ENCODE peak calls at places on chromosomes 16 and 17, in five cellular contexts. One of them, this sample, is unnamed. For H3K36me3, the result is how much of the 10 kb centered on the place peaks cover.

GRCh38 chr17:58120195-58120822 is 27.9 kb upstream of the OR4D1 start:
- DNase-seq in aorta: no peak
- DNase-seq in OCI-LY7: peak
- DNase-seq in ascending aorta: no peak
- DNase-seq in Karpas-422: peak
- DNase-seq in this sample: peak

GRCh38 chr17:79777166-79777843 is 643 bp upstream of the CBX2 start:
- DNase-seq in aorta: peak
- DNase-seq in OCI-LY7: peak
- DNase-seq in ascending aorta: no peak
- DNase-seq in Karpas-422: peak
- DNase-seq in this sample: no peak

GRCh38 chr16:84943620-84944019 is 67.7 kb downstream of the ZDHHC7 start:
- DNase-seq in aorta: peak
- DNase-seq in OCI-LY7: no peak
- DNase-seq in ascending aorta: no peak
- DNase-seq in Karpas-422: no peak
- DNase-seq in this sample: no peak

GRCh38 chr16:28180660-28181556 is 30.9 kb downstream of the XPO6 start:
- DNase-seq in aorta: no peak
- DNase-seq in OCI-LY7: no peak
- DNase-seq in ascending aorta: no peak
- DNase-seq in Karpas-422: no peak
- DNase-seq in this sample: no peak

GRCh38 chr17:80109713-80110446 is 8.5 kb downstream of the GAA start:
- DNase-seq in aorta: no peak
- DNase-seq in OCI-LY7: no peak
- DNase-seq in ascending aorta: no peak
- DNase-seq in Karpas-422: peak
- DNase-seq in this sample: no peak

GRCh38 chr17:15258113-15258512 is 7.0 kb downstream of the PMP22 start:
- DNase-seq in aorta: no peak
- DNase-seq in OCI-LY7: no peak
- DNase-seq in ascending aorta: no peak
- DNase-seq in Karpas-422: no peak
- DNase-seq in this sample: no peak

GRCh38 chr17:77493901-77494663 is 353.3 kb downstream of the SEC14L1 start:
- DNase-seq in aorta: no peak
- DNase-seq in OCI-LY7: no peak
- DNase-seq in ascending aorta: no peak
- DNase-seq in Karpas-422: no peak
- DNase-seq in this sample: no peak

GRCh38 chr16:68235882-68236803 is at the start of gene ESRP2:
- DNase-seq in aorta: peak
- DNase-seq in OCI-LY7: no peak
- DNase-seq in ascending aorta: no peak
- DNase-seq in Karpas-422: no peak
- DNase-seq in this sample: no peak

GRCh38 chr16:27708651-27709050 is 158.7 kb downstream of the KATNIP start:
- DNase-seq in aorta: no peak
- DNase-seq in OCI-LY7: no peak
- DNase-seq in ascending aorta: no peak
- DNase-seq in Karpas-422: no peak
- DNase-seq in this sample: no peak

GRCh38 chr16:12393208-12393607 is 410.5 kb downstream of the CPPED1 start:
- DNase-seq in aorta: no peak
- DNase-seq in OCI-LY7: no peak
- DNase-seq in ascending aorta: no peak
- DNase-seq in Karpas-422: no peak
- DNase-seq in this sample: no peak
- H3K27ac ChIP-seq in aorta: no peak
- H3K27ac ChIP-seq in OCI-LY7: no peak
- H3K27ac ChIP-seq in ascending aorta: no peak
- H3K27ac ChIP-seq in Karpas-422: no peak
- H3K27ac ChIP-seq in this sample: no peak

GRCh38 chr16:87845807-87846619 is 23.3 kb downstream of the SLC7A5 start:
- DNase-seq in aorta: no peak
- DNase-seq in OCI-LY7: no peak
- DNase-seq in ascending aorta: no peak
- DNase-seq in Karpas-422: no peak
- DNase-seq in this sample: no peak

GRCh38 chr16:87848676-87849345 is 20.5 kb downstream of the SLC7A5 start:
- DNase-seq in aorta: no peak
- DNase-seq in OCI-LY7: no peak
- DNase-seq in ascending aorta: no peak
- DNase-seq in Karpas-422: no peak
- DNase-seq in this sample: no peak

GRCh38 chr16:87846705-87847466 is 22.4 kb downstream of the SLC7A5 start:
- DNase-seq in aorta: no peak
- DNase-seq in OCI-LY7: no peak
- DNase-seq in ascending aorta: no peak
- DNase-seq in Karpas-422: no peak
- DNase-seq in this sample: no peak

GRCh38 chr16:87847785-87848675 is 21.3 kb downstream of the SLC7A5 start:
- DNase-seq in aorta: no peak
- DNase-seq in OCI-LY7: no peak
- DNase-seq in ascending aorta: no peak
- DNase-seq in Karpas-422: no peak
- DNase-seq in this sample: no peak

DNA sequence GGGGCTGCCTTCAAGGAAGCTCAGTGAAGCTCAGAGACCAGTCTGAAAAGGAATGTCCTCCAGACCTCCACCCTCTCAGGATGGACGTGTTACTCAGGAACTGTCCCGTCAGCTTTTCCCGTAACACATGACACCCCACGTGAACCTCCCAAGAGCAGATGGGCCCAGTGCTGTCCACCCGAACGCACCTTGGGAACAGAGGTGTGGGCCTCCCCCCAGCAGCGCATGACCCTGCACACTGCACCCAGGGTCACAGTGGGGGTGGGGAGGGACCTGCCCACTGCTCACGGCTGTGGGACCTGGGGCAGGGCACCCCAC is 21.9 kb downstream of the SLC7A5 start:
- DNase-seq in aorta: no peak
- DNase-seq in OCI-LY7: no peak
- DNase-seq in ascending aorta: no peak
- DNase-seq in Karpas-422: no peak
- DNase-seq in this sample: no peak
- H3K36me3 ChIP-seq in aorta: under half
- H3K36me3 ChIP-seq in OCI-LY7: half or more
- H3K36me3 ChIP-seq in ascending aorta: under half
- H3K36me3 ChIP-seq in Karpas-422: half or more
- H3K36me3 ChIP-seq in this sample: half or more

GRCh38 chr17:50203086-50203485 is 1.7 kb upstream of the COL1A1 start:
- DNase-seq in aorta: peak
- DNase-seq in OCI-LY7: no peak
- DNase-seq in ascending aorta: no peak
- DNase-seq in Karpas-422: no peak
- DNase-seq in this sample: no peak
- H3K4me3 ChIP-seq in aorta: no peak
- H3K4me3 ChIP-seq in OCI-LY7: no peak
- H3K4me3 ChIP-seq in ascending aorta: no peak
- H3K4me3 ChIP-seq in Karpas-422: no peak
- H3K4me3 ChIP-seq in this sample: no peak

DNA sequence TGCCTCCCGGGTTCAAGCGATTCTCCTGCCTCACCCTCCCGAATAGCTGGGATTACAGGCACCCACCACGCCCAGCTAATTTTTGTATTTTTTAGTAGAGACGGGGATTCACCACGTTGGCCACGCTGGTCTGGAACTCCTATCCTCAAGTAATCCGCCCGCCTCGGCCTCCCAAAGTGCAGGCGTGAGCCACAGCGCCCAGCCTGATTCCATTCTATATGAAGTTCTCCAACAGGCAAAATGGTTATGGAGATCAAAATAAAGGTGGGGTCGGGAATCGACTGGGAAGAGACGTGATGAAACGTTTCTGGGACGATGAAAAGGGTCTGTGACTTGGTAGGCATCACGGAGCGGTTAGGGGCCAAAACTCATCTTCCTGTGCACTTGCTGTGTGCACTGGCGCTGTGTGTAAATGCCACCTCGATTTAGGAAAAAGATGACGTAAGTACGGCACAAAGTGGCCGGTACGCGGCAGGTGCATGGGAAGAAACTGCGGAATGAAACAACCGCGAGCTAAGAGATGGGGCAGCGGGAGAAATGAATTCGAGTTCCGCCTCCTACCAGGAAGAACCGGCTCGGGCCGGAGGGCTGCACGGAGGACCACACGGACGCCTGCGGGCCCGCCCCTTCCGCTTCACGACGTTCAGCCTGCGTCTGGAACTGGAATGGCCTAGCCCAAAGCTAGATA is 1.6 kb downstream of the TP53 start:
- DNase-seq in aorta: peak
- DNase-seq in OCI-LY7: peak
- DNase-seq in ascending aorta: peak
- DNase-seq in Karpas-422: peak
- DNase-seq in this sample: peak
- H3K27ac ChIP-seq in aorta: peak
- H3K27ac ChIP-seq in OCI-LY7: peak
- H3K27ac ChIP-seq in ascending aorta: peak
- H3K27ac ChIP-seq in Karpas-422: peak
- H3K27ac ChIP-seq in this sample: peak

GRCh38 chr16:87003414-87003755 is 313.8 kb downstream of the C16orf95 start:
- DNase-seq in aorta: no peak
- DNase-seq in OCI-LY7: no peak
- DNase-seq in ascending aorta: no peak
- DNase-seq in Karpas-422: no peak
- DNase-seq in this sample: no peak
- H3K36me3 ChIP-seq in aorta: under half
- H3K36me3 ChIP-seq in OCI-LY7: under half
- H3K36me3 ChIP-seq in ascending aorta: under half
- H3K36me3 ChIP-seq in Karpas-422: under half
- H3K36me3 ChIP-seq in this sample: under half

GRCh38 chr16:56369202-56369601 is 56.1 kb downstream of the AMFR start:
- DNase-seq in aorta: no peak
- DNase-seq in OCI-LY7: no peak
- DNase-seq in ascending aorta: no peak
- DNase-seq in Karpas-422: no peak
- DNase-seq in this sample: no peak
- H3K4me3 ChIP-seq in aorta: no peak
- H3K4me3 ChIP-seq in OCI-LY7: no peak
- H3K4me3 ChIP-seq in ascending aorta: no peak
- H3K4me3 ChIP-seq in Karpas-422: no peak
- H3K4me3 ChIP-seq in this sample: no peak

GRCh38 chr17:82078433-82078832 is 12.8 kb upstream of the DUS1L start:
- DNase-seq in aorta: no peak
- DNase-seq in OCI-LY7: no peak
- DNase-seq in ascending aorta: no peak
- DNase-seq in Karpas-422: no peak
- DNase-seq in this sample: no peak

GRCh38 chr17:82076785-82077591 is 11.4 kb upstream of the DUS1L start:
- DNase-seq in aorta: no peak
- DNase-seq in OCI-LY7: no peak
- DNase-seq in ascending aorta: no peak
- DNase-seq in Karpas-422: no peak
- DNase-seq in this sample: no peak

GRCh38 chr17:82077617-82078358 is 12.2 kb upstream of the DUS1L start:
- DNase-seq in aorta: no peak
- DNase-seq in OCI-LY7: no peak
- DNase-seq in ascending aorta: no peak
- DNase-seq in Karpas-422: no peak
- DNase-seq in this sample: no peak

GRCh38 chr17:82073446-82073845 is 7.8 kb upstream of the DUS1L start:
- DNase-seq in aorta: no peak
- DNase-seq in OCI-LY7: no peak
- DNase-seq in ascending aorta: no peak
- DNase-seq in Karpas-422: no peak
- DNase-seq in this sample: no peak

GRCh38 chr17:82076018-82076784 is 10.6 kb upstream of the DUS1L start:
- DNase-seq in aorta: no peak
- DNase-seq in OCI-LY7: no peak
- DNase-seq in ascending aorta: no peak
- DNase-seq in Karpas-422: peak
- DNase-seq in this sample: no peak
- H3K27ac ChIP-seq in aorta: no peak
- H3K27ac ChIP-seq in OCI-LY7: peak
- H3K27ac ChIP-seq in ascending aorta: no peak
- H3K27ac ChIP-seq in Karpas-422: no peak
- H3K27ac ChIP-seq in this sample: peak

GRCh38 chr16:51119576-51120288 is 31.3 kb downstream of the SALL1 start:
- DNase-seq in aorta: no peak
- DNase-seq in OCI-LY7: no peak
- DNase-seq in ascending aorta: no peak
- DNase-seq in Karpas-422: no peak
- DNase-seq in this sample: no peak
- H3K36me3 ChIP-seq in aorta: under half
- H3K36me3 ChIP-seq in OCI-LY7: under half
- H3K36me3 ChIP-seq in ascending aorta: under half
- H3K36me3 ChIP-seq in Karpas-422: under half
- H3K36me3 ChIP-seq in this sample: under half

GRCh38 chr16:16992986-16993783 is 477.6 kb downstream of the XYLT1 start:
- DNase-seq in aorta: no peak
- DNase-seq in OCI-LY7: peak
- DNase-seq in ascending aorta: no peak
- DNase-seq in Karpas-422: no peak
- DNase-seq in this sample: no peak
- H3K4me3 ChIP-seq in aorta: no peak
- H3K4me3 ChIP-seq in OCI-LY7: no peak
- H3K4me3 ChIP-seq in ascending aorta: no peak
- H3K4me3 ChIP-seq in Karpas-422: no peak
- H3K4me3 ChIP-seq in this sample: no peak

This sample was measured in SK-N-MC.